ENCODE peak calls at places on chromosomes 1 and 21, in seven cellular contexts. T, Y, L, A, G, B and H are unnamed samples.

GRCh38 chr1:30284226-30284625 is 439.2 kb downstream of the MATN1 start:
- DNase-seq in T (no peak), Y (no peak), A (no peak), B (no peak), G (no peak), L (no peak), H (no peak)

GRCh38 chr1:92909321-92909720 is 51.9 kb downstream of the DIPK1A start:
- DNase-seq in G (no peak), L (no peak), B (no peak), T (peak; percentile 70), Y (no peak), A (no peak), H (no peak)

GRCh38 chr1:229059671-229060079 is 211.2 kb upstream of the RAB4A start:
- DNase-seq in A (no peak), B (no peak), Y (no peak), T (peak; percentile 47), G (no peak), L (no peak), H (peak; percentile 40)

GRCh38 chr1:3249236-3249845 is 180.3 kb downstream of the PRDM16 start:
- DNase-seq in G (no peak), L (no peak), A (no peak), T (no peak), Y (no peak), B (no peak), H (no peak)

GRCh38 chr1:221727146-221728036 is 14.5 kb downstream of the DUSP10 start:
- DNase-seq in B (no peak), G (no peak), A (no peak), T (no peak), Y (no peak), L (no peak), H (no peak)

GRCh38 chr1:34792868-34793727 is at the start of gene GJA4:
- DNase-seq in B (no peak), Y (no peak), G (no peak), L (no peak), T (no peak), A (no peak), H (no peak)

GRCh38 chr1:208885046-208885445 is 640.9 kb upstream of the PLXNA2 start:
- DNase-seq in L (no peak), A (no peak), B (no peak), Y (peak; percentile 32), G (no peak), T (no peak), H (no peak)

GRCh38 chr1:235270625-235271024 is 57.4 kb downstream of the ARID4B start:
- DNase-seq in G (no peak), T (peak; percentile 68), B (no peak), Y (no peak), L (no peak), A (no peak), H (no peak)

GRCh38 chr21:44582980-44583799 is 2.8 kb upstream of the KRTAP10-5 start:
- DNase-seq in T (no peak), B (no peak), A (no peak), G (no peak), L (no peak), Y (no peak), H (no peak)

GRCh38 chr1:6969106-6969505 is 183.9 kb downstream of the CAMTA1 start:
- DNase-seq in G (no peak), B (no peak), L (peak; percentile 50), T (no peak), A (peak; percentile 31), Y (no peak), H (no peak)